ENCODE peak calls at places on chromosomes 1 and 21, in ten cellular contexts. J is cardiac muscle cell; Z is GM12865; C is GM12892; Q is T-helper 1 cell; M is endothelial cell; H is iPS-NIHi11; K is Kasumi-1; U is activated effector memory CD4-positive, alpha-beta T cell treated with anti-CD3 and anti-CD28 coated beads, Interleukin-2, amount 50 U/mL, for 16 hours; G is astrocyte. T is an unnamed sample.
A peak's percentile ranks its signal among the peaks of the same experiment; 100 is the strongest.

GRCh38 chr1:204941415-204942338 is 71.0 kb downstream of the NFASC start:
- DNase-seq in J (peak; percentile 81), Z (peak; percentile 59), C (peak; percentile 38), Q (no peak), M (peak; percentile 85), H (peak; percentile 83), K (peak; percentile 65), U (peak; percentile 76), G (peak; percentile 26), T (peak; percentile 18)

GRCh38 chr1:21574464-21575151 is 65.4 kb downstream of the ALPL start:
- DNase-seq in J (peak; percentile 40), Z (no peak), C (no peak), Q (no peak), M (peak; percentile 44), H (peak; percentile 75), K (no peak), U (no peak), G (no peak), T (no peak)

GRCh38 chr1:10074059-10074854 is 41.5 kb downstream of the UBE4B start:
- DNase-seq in J (no peak), Z (peak; percentile 64), C (peak; percentile 48), Q (no peak), M (no peak), H (no peak), K (peak; percentile 97), U (peak; percentile 83), G (peak; percentile 98), T (peak; percentile 88)

GRCh38 chr21:20661745-20662470 is 336.3 kb upstream of the NCAM2 start:
- DNase-seq in J (no peak), Z (no peak), C (no peak), Q (no peak), M (no peak), H (peak; percentile 29), K (no peak), U (no peak), G (no peak), T (no peak)

GRCh38 chr1:206897175-206897574 is at the start of gene IL24:
- DNase-seq in J (no peak), Z (peak; percentile 31), C (no peak), Q (no peak), M (no peak), H (no peak), K (no peak), U (peak; percentile 69), G (no peak), T (no peak)

GRCh38 chr1:1090424-1091343 is 16.6 kb upstream of the RNF223 start:
- DNase-seq in J (no peak), Z (no peak), C (no peak), Q (no peak), M (no peak), H (no peak), K (no peak), U (no peak), G (no peak), T (no peak)

GRCh38 chr1:25813734-25814471 is 5.9 kb upstream of the MTFR1L start:
- DNase-seq in J (no peak), Z (peak; percentile 35), C (no peak), Q (no peak), M (no peak), H (no peak), K (no peak), U (no peak), G (no peak), T (no peak)

GRCh38 chr1:46027788-46028573 is 104.4 kb downstream of the PIK3R3 start:
- DNase-seq in J (no peak), Z (no peak), C (no peak), Q (no peak), M (no peak), H (no peak), K (no peak), U (no peak), G (no peak), T (no peak)

GRCh38 chr21:35217504-35218060 is 168.5 kb upstream of the RUNX1 start:
- DNase-seq in J (no peak), Z (no peak), C (no peak), Q (no peak), M (no peak), H (no peak), K (no peak), U (no peak), G (peak; percentile 93), T (no peak)

GRCh38 chr1:29700522-29700921 is 464.2 kb downstream of the PTPRU start:
- DNase-seq in J (no peak), Z (no peak), C (no peak), Q (no peak), M (no peak), H (no peak), K (no peak), U (peak; percentile 12), G (no peak), T (no peak)